ENCODE peak calls at places on chromosomes 11 and 22, in six cellular contexts. One of them, this sample, is unnamed.
A peak's percentile ranks its signal among the peaks of the same experiment; 100 is the strongest.

GRCh38 chr22:43381693-43382092 is 30.1 kb upstream of the MPPED1 start:
- DNase-seq in dorsolateral prefrontal cortex: no peak
- DNase-seq in prostate gland: no peak
- DNase-seq in ovary: no peak
- DNase-seq in neural progenitor cell: no peak
- DNase-seq in psoas muscle: no peak
- DNase-seq in this sample: no peak

GRCh38 chr11:72721689-72722049 is 30.5 kb downstream of the ARAP1 start:
- DNase-seq in dorsolateral prefrontal cortex: peak; percentile 32
- DNase-seq in prostate gland: peak; percentile 68
- DNase-seq in ovary: no peak
- DNase-seq in neural progenitor cell: no peak
- DNase-seq in psoas muscle: peak; percentile 64
- DNase-seq in this sample: peak; percentile 75

GRCh38 chr22:43697894-43698293 is 114.2 kb downstream of the EFCAB6 start:
- DNase-seq in dorsolateral prefrontal cortex: no peak
- DNase-seq in prostate gland: no peak
- DNase-seq in ovary: no peak
- DNase-seq in neural progenitor cell: no peak
- DNase-seq in psoas muscle: no peak
- DNase-seq in this sample: no peak

GRCh38 chr22:19765477-19766234 is 5.1 kb downstream of the TBX1 start:
- DNase-seq in dorsolateral prefrontal cortex: no peak
- DNase-seq in prostate gland: no peak
- DNase-seq in ovary: no peak
- DNase-seq in neural progenitor cell: peak; percentile 52
- DNase-seq in psoas muscle: no peak
- DNase-seq in this sample: no peak

GRCh38 chr11:84558085-84558905 is 1068.8 kb downstream of the DLG2 start:
- DNase-seq in dorsolateral prefrontal cortex: peak; percentile 33
- DNase-seq in prostate gland: peak; percentile 15
- DNase-seq in ovary: no peak
- DNase-seq in neural progenitor cell: peak; percentile 61
- DNase-seq in psoas muscle: no peak
- DNase-seq in this sample: peak; percentile 39

GRCh38 chr22:43060213-43060612 is 29.0 kb downstream of the TTLL1 start:
- DNase-seq in dorsolateral prefrontal cortex: no peak
- DNase-seq in prostate gland: no peak
- DNase-seq in ovary: no peak
- DNase-seq in neural progenitor cell: peak; percentile 67
- DNase-seq in psoas muscle: peak; percentile 58
- DNase-seq in this sample: no peak

GRCh38 chr22:46857142-46857825 is 94.8 kb downstream of the TBC1D22A start:
- DNase-seq in dorsolateral prefrontal cortex: no peak
- DNase-seq in prostate gland: no peak
- DNase-seq in ovary: no peak
- DNase-seq in neural progenitor cell: no peak
- DNase-seq in psoas muscle: no peak
- DNase-seq in this sample: no peak

GRCh38 chr22:39932918-39933649 is 27.1 kb upstream of the TMA7B start:
- DNase-seq in dorsolateral prefrontal cortex: no peak
- DNase-seq in prostate gland: no peak
- DNase-seq in ovary: no peak
- DNase-seq in neural progenitor cell: peak; percentile 90
- DNase-seq in psoas muscle: no peak
- DNase-seq in this sample: no peak

GRCh38 chr11:100639140-100639539 is 47.9 kb upstream of the ARHGAP42 start:
- DNase-seq in dorsolateral prefrontal cortex: no peak
- DNase-seq in prostate gland: peak; percentile 49
- DNase-seq in ovary: peak; percentile 18
- DNase-seq in neural progenitor cell: no peak
- DNase-seq in psoas muscle: no peak
- DNase-seq in this sample: no peak

GRCh38 chr11:6734616-6735015 is 37.2 kb downstream of the OR2AG2 start:
- DNase-seq in dorsolateral prefrontal cortex: no peak
- DNase-seq in prostate gland: no peak
- DNase-seq in ovary: no peak
- DNase-seq in neural progenitor cell: no peak
- DNase-seq in psoas muscle: no peak
- DNase-seq in this sample: no peak

GRCh38 chr22:42641801-42642413 is 1.5 kb upstream of the ATP5MGL start:
- DNase-seq in dorsolateral prefrontal cortex: no peak
- DNase-seq in prostate gland: no peak
- DNase-seq in ovary: peak; percentile 49
- DNase-seq in neural progenitor cell: no peak
- DNase-seq in psoas muscle: no peak
- DNase-seq in this sample: no peak

GRCh38 chr11:75968021-75968685 is 153.1 kb downstream of the UVRAG start:
- DNase-seq in dorsolateral prefrontal cortex: no peak
- DNase-seq in prostate gland: no peak
- DNase-seq in ovary: no peak
- DNase-seq in neural progenitor cell: no peak
- DNase-seq in psoas muscle: no peak
- DNase-seq in this sample: no peak

GRCh38 chr22:24106385-24107381 is 74.6 kb upstream of the SUSD2 start:
- DNase-seq in dorsolateral prefrontal cortex: no peak
- DNase-seq in prostate gland: no peak
- DNase-seq in ovary: no peak
- DNase-seq in neural progenitor cell: peak; percentile 20
- DNase-seq in psoas muscle: no peak
- DNase-seq in this sample: no peak

GRCh38 chr11:73194593-73194992 is 23.5 kb upstream of the P2RY2 start:
- DNase-seq in dorsolateral prefrontal cortex: no peak
- DNase-seq in prostate gland: peak; percentile 50
- DNase-seq in ovary: no peak
- DNase-seq in neural progenitor cell: no peak
- DNase-seq in psoas muscle: peak; percentile 19
- DNase-seq in this sample: peak; percentile 77

GRCh38 chr11:74442601-74443000 is 24.7 kb downstream of the KCNE3 start:
- DNase-seq in dorsolateral prefrontal cortex: no peak
- DNase-seq in prostate gland: no peak
- DNase-seq in ovary: no peak
- DNase-seq in neural progenitor cell: no peak
- DNase-seq in psoas muscle: no peak
- DNase-seq in this sample: no peak

GRCh38 chr11:74446445-74446844 is 20.9 kb downstream of the KCNE3 start:
- DNase-seq in dorsolateral prefrontal cortex: no peak
- DNase-seq in prostate gland: no peak
- DNase-seq in ovary: no peak
- DNase-seq in neural progenitor cell: no peak
- DNase-seq in psoas muscle: no peak
- DNase-seq in this sample: no peak

GRCh38 chr11:74447720-74448119 is 19.6 kb downstream of the KCNE3 start:
- DNase-seq in dorsolateral prefrontal cortex: no peak
- DNase-seq in prostate gland: no peak
- DNase-seq in ovary: no peak
- DNase-seq in neural progenitor cell: no peak
- DNase-seq in psoas muscle: no peak
- DNase-seq in this sample: no peak

GRCh38 chr11:74444173-74444832 is 23.0 kb downstream of the KCNE3 start:
- DNase-seq in dorsolateral prefrontal cortex: no peak
- DNase-seq in prostate gland: no peak
- DNase-seq in ovary: no peak
- DNase-seq in neural progenitor cell: no peak
- DNase-seq in psoas muscle: peak; percentile 71
- DNase-seq in this sample: no peak

GRCh38 chr11:74443071-74443864 is 24.1 kb downstream of the KCNE3 start:
- DNase-seq in dorsolateral prefrontal cortex: peak; percentile 36
- DNase-seq in prostate gland: peak; percentile 85
- DNase-seq in ovary: no peak
- DNase-seq in neural progenitor cell: peak; percentile 45
- DNase-seq in psoas muscle: no peak
- DNase-seq in this sample: peak; percentile 66
- TF ChIP-seq CTCF in dorsolateral prefrontal cortex: no peak
- TF ChIP-seq CTCF in prostate gland: peak; percentile 35
- TF ChIP-seq CTCF in ovary: no peak
- TF ChIP-seq CTCF in neural progenitor cell: no peak
- TF ChIP-seq CTCF in psoas muscle: peak; percentile 22
- TF ChIP-seq CTCF in this sample: peak; percentile 18

DNA sequence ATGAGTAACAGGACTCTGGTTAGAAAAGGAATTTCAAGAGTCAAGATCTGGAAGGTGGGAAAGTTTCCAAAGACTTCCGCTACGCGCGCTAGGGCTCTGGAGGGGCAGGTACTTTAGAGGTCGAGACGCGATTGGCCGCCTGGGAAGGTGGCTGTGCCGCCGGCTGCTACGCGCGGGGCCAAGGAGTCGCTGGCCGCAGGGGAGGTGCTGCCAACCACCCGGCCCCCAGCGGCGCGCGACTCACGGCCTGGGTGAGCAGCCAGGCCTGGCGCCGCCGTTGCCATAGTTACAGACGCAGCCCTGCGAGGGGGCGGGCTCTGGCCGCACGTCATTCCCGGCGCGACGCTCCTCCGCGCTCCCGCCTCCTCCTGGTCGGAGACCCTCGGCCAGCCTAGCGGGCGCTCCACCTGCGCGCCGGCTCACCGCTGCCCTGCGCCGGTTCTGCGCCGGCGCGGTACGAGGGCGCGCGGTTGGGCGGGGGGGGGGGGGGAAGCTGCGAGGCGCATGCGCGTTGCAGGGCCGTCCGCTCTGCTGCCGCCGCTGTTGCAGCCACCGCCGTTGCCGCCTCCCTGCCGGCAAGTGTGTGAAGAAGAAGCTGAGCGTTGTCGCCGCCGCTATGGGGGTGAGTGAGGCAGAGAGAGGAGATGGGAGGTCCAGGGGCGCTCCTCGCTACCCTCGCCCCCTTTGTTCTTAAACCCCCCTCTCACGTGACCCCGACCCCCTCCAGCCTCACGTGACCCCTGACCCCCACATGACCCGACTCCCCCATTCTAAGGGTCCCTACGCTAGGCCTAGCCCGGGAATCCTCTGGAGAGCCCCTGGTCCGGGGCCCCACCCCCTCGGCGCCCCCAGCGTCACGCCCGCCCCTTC is at the start of gene NAA40:
- DNase-seq in dorsolateral prefrontal cortex: peak; percentile 90
- DNase-seq in prostate gland: peak; percentile 86
- DNase-seq in ovary: peak; percentile 95
- DNase-seq in neural progenitor cell: peak; percentile 99
- DNase-seq in psoas muscle: peak; percentile 96
- DNase-seq in this sample: peak; percentile 98
- TF ChIP-seq CTCF in dorsolateral prefrontal cortex: peak; percentile 51
- TF ChIP-seq CTCF in prostate gland: no peak
- TF ChIP-seq CTCF in ovary: no peak
- TF ChIP-seq CTCF in neural progenitor cell: no peak
- TF ChIP-seq CTCF in psoas muscle: no peak
- TF ChIP-seq CTCF in this sample: no peak

DNA sequence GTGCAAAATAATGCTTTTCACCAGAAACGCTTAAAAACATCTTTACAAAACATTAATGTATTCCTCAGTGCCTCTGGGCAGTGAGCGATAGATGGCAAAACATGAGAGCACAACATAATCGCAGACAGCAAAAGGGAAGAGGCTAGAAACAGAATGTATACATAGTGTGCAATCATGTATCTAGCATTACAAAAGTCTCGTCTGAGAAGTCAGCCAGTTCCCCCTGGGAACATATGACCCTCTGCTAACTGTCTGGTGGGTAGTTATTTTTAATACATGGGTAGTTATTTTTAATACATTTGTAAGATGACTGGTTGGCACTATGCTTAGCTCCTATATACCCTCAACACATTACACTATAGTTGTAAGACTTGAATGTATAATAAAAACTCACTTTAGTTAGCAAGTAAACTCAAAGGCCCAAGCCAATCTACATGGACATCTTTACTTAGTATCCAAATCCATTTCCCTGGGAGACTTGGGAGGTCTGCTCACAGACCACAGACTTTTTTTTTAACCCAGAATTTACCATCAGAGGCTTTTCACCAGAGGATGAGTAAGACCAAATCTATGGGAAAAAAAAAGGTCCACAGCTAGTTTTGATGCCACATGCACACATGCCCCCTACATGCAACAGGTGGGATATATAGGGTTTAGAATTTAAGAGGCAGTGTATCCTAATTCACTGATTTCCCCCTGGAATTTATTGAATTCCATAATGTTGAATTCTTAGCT is 71.7 kb downstream of the AMBRA1 start:
- DNase-seq in dorsolateral prefrontal cortex: no peak
- DNase-seq in prostate gland: no peak
- DNase-seq in ovary: no peak
- DNase-seq in neural progenitor cell: no peak
- DNase-seq in psoas muscle: no peak
- DNase-seq in this sample: no peak
- TF ChIP-seq CTCF in dorsolateral prefrontal cortex: no peak
- TF ChIP-seq CTCF in prostate gland: no peak
- TF ChIP-seq CTCF in ovary: no peak
- TF ChIP-seq CTCF in neural progenitor cell: peak; percentile 45
- TF ChIP-seq CTCF in psoas muscle: no peak
- TF ChIP-seq CTCF in this sample: no peak

GRCh38 chr22:34306361-34306760 is 386.1 kb upstream of the LARGE1 start:
- DNase-seq in dorsolateral prefrontal cortex: no peak
- DNase-seq in prostate gland: no peak
- DNase-seq in ovary: no peak
- DNase-seq in neural progenitor cell: no peak
- DNase-seq in psoas muscle: no peak
- DNase-seq in this sample: no peak
- TF ChIP-seq CTCF in dorsolateral prefrontal cortex: no peak
- TF ChIP-seq CTCF in prostate gland: no peak
- TF ChIP-seq CTCF in ovary: no peak
- TF ChIP-seq CTCF in neural progenitor cell: no peak
- TF ChIP-seq CTCF in psoas muscle: no peak
- TF ChIP-seq CTCF in this sample: no peak

DNA sequence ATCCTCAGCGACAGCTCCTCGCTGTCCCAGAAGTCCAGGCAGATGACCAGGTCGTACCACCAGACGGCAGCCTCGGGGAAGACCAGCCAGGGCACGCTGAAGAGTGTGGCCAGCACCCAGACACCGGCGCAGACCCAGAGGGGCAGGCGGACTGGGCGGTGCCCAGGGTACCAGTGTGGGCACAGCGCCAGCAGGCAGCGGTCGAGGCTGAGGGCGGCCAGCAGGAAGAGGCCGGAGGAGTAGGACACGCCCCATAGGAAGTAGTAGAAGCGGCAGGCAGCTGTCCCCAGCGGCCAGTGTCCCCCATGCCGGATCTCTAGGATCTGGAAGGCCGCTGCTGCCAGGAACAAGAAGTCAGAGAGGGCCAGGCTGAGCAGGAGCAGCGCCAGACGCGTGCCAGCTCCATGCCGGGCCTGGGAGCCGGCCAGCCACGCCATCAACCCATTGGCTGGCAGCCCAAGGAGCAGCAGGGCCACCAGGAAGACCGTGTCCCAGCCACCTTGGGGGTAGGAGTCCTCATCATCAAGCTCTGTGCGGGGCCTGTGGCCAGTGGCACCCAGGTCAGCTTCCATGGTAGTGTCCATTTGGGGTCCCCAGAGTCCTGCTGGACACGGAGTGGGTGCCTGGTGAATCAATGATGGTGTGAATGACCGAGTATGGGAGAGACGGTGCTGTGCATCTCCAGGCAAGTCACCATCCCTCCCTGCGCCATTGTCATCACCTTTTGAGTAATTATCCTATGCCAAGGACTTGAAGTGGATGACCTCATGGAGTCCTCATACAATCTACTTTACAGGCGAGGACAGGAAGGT is at the start of gene GPR152:
- DNase-seq in dorsolateral prefrontal cortex: peak; percentile 47
- DNase-seq in prostate gland: no peak
- DNase-seq in ovary: no peak
- DNase-seq in neural progenitor cell: no peak
- DNase-seq in psoas muscle: peak; percentile 76
- DNase-seq in this sample: no peak
- TF ChIP-seq CTCF in dorsolateral prefrontal cortex: no peak
- TF ChIP-seq CTCF in prostate gland: no peak
- TF ChIP-seq CTCF in ovary: no peak
- TF ChIP-seq CTCF in neural progenitor cell: no peak
- TF ChIP-seq CTCF in psoas muscle: peak; percentile 38
- TF ChIP-seq CTCF in this sample: no peak